ENCODE peak calls at places on chromosomes 2 and 18, in six cellular contexts. J, I, X, T, R and C are unnamed samples.
A peak's percentile ranks its signal among the peaks of the same experiment; 100 is the strongest.

GRCh38 chr2:128228894-128229293 is 89.8 kb downstream of the HS6ST1 start:
- DNase-seq in I (no peak), T (no peak), X (no peak), J (peak; percentile 24), R (no peak), C (no peak)

GRCh38 chr2:26768759-26769500 is 4.8 kb downstream of the SLC35F6 start:
- DNase-seq in I (peak; percentile 58), T (no peak), J (peak; percentile 24), R (no peak), X (no peak), C (peak; percentile 66)

GRCh38 chr2:59745085-59745484 is 808.4 kb downstream of the BCL11A start:
- DNase-seq in X (no peak), T (no peak), I (no peak), J (no peak), R (no peak), C (no peak)

GRCh38 chr18:49052891-49053644 is 102.3 kb upstream of the SMAD7 start:
- DNase-seq in X (peak; percentile 33), I (peak; percentile 96), T (no peak), R (no peak), J (no peak), C (peak; percentile 85)

GRCh38 chr2:146721486-146721885 is 1123.3 kb upstream of the ACVR2A start:
- DNase-seq in X (no peak), J (no peak), T (no peak), R (no peak), I (no peak), C (no peak)

GRCh38 chr2:135688002-135688401 is 53.7 kb upstream of the UBXN4 start:
- DNase-seq in R (no peak), J (no peak), T (no peak), X (no peak), I (no peak), C (peak; percentile 29)

GRCh38 chr2:240965905-240966456 is 32.4 kb upstream of the SNED1 start:
- DNase-seq in X (peak; percentile 26), I (no peak), T (no peak), J (no peak), R (no peak), C (no peak)

GRCh38 chr2:199458806-199459285 is 1.1 kb upstream of the SATB2 start:
- DNase-seq in T (peak; percentile 44), J (peak; percentile 56), R (peak; percentile 43), X (no peak), I (no peak), C (no peak)

GRCh38 chr2:9997936-9998335 is 45.4 kb upstream of the KLF11 start:
- DNase-seq in J (no peak), X (peak; percentile 1), T (no peak), I (no peak), R (no peak), C (no peak)

GRCh38 chr2:10000541-10000940 is 42.8 kb upstream of the KLF11 start:
- DNase-seq in X (no peak), T (no peak), R (no peak), I (no peak), J (no peak), C (no peak)

GRCh38 chr2:10001551-10001950 is 41.8 kb upstream of the KLF11 start:
- DNase-seq in J (no peak), T (no peak), X (no peak), I (no peak), R (no peak), C (peak; percentile 66)

GRCh38 chr2:9998916-9999654 is 44.3 kb upstream of the KLF11 start:
- DNase-seq in X (no peak), I (no peak), T (no peak), J (no peak), R (no peak), C (no peak)

GRCh38 chr2:9999693-10000092 is 43.7 kb upstream of the KLF11 start:
- DNase-seq in X (no peak), J (no peak), I (no peak), R (no peak), T (no peak), C (no peak)
- TF ChIP-seq CTCF in X (no peak), J (no peak), I (no peak), R (no peak), T (no peak), C (no peak)

GRCh38 chr2:15666776-15667578 is 75.3 kb downstream of the DDX1 start:
- DNase-seq in T (no peak), J (no peak), X (no peak), I (no peak), R (no peak), C (peak; percentile 30)
- TF ChIP-seq CTCF in T (no peak), J (no peak), X (no peak), I (no peak), R (no peak), C (no peak)

GRCh38 chr2:204268458-204268857 is 276.8 kb upstream of the PARD3B start:
- DNase-seq in X (no peak), I (peak; percentile 1), J (no peak), R (no peak), T (peak; percentile 34), C (no peak)
- TF ChIP-seq CTCF in X (no peak), I (peak; percentile 26), J (no peak), R (no peak), T (peak; percentile 67), C (peak; percentile 30)

GRCh38 chr2:142734770-142735169 is 142.7 kb upstream of the KYNU start:
- DNase-seq in J (no peak), X (no peak), T (no peak), R (no peak), I (no peak), C (no peak)

GRCh38 chr2:142734231-142734630 is 143.2 kb upstream of the KYNU start:
- DNase-seq in I (no peak), J (no peak), R (no peak), X (no peak), T (no peak), C (no peak)
- TF ChIP-seq CTCF in I (no peak), J (no peak), R (no peak), X (no peak), T (no peak), C (peak; percentile 17)

GRCh38 chr2:20093263-20094141 is 42.1 kb upstream of the LAPTM4A start:
- DNase-seq in X (peak; percentile 66), R (peak; percentile 72), T (peak; percentile 88), I (peak; percentile 80), J (peak; percentile 69), C (peak; percentile 81)

GRCh38 chr2:20091305-20091991 is 40.0 kb upstream of the LAPTM4A start:
- DNase-seq in T (no peak), X (peak; percentile 44), J (peak; percentile 61), R (no peak), I (peak; percentile 97), C (peak; percentile 86)

GRCh38 chr2:20092226-20092900 is 40.9 kb upstream of the LAPTM4A start:
- DNase-seq in X (peak; percentile 33), J (no peak), R (no peak), I (no peak), T (no peak), C (no peak)

GRCh38 chr2:20094142-20094792 is 42.8 kb upstream of the LAPTM4A start:
- DNase-seq in X (no peak), I (no peak), T (no peak), J (no peak), R (no peak), C (no peak)

GRCh38 chr2:20092901-20093235 is 41.4 kb upstream of the LAPTM4A start:
- DNase-seq in I (no peak), X (no peak), R (no peak), T (no peak), J (no peak), C (no peak)
- TF ChIP-seq CTCF in I (no peak), X (no peak), R (no peak), T (no peak), J (no peak), C (no peak)

GRCh38 chr18:7626922-7627440 is 59.9 kb downstream of the PTPRM start:
- DNase-seq in I (peak; percentile 79), J (peak; percentile 46), X (no peak), T (peak; percentile 26), R (no peak), C (peak; percentile 60)
- TF ChIP-seq CTCF in I (peak; percentile 41), J (peak; percentile 4), X (no peak), T (peak; percentile 58), R (no peak), C (peak; percentile 35)

DNA sequence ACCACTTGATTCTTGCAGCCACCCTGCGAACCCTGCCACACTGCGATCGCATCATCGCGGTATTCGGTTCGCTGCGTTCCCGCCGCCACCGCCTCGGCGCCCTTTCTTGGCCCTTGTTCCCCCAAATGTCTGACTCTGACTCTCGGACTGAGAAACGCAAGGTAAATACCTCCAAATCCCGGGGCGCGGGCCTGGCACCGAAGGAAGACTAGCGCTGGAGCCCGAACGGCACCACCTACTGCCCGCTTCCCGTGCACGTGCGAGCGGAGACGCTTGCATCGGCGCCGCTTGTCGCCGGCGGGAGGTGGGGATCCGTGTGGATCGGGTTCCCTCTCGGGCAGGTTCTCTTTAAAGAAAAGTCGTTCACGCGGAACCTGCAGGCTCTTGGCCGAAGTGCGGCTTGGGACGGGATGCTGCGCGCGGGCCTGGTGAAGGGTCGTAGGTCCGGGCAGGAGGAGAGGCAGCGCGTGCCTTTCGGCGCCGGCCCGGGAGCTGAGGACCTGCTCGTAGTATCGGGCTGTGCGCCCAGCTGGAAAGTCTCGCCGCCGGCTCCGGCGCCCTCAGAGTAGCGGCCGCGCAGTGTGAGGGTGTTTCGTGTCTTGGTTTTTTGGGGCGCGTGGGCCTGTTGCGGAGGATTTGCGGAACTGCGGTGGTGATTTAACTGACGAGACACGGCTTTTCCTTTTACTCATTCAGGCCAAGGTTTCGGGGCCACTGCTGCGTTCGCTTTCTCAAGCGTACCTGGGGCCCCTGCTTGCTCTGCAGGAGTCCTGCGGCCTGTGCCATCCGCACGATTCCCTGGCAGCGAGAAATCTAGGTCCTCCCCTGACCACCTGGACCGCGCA is 536 bp downstream of the BCL2L11 start:
- DNase-seq in T (peak; percentile 60), X (peak; percentile 58), I (no peak), R (peak; percentile 63), J (peak; percentile 48), C (peak; percentile 42)
- TF ChIP-seq CTCF in T (no peak), X (no peak), I (no peak), R (no peak), J (no peak), C (no peak)